ENCODE peak calls at places on chromosomes 1 and 21, in six cellular contexts. H is pancreas, Q is right lobe of liver, V is vagina, O is GM23338, T is MM.1S. M is an unnamed sample. For H3K4me1 and H3K36me3, the result is how much of the 10 kb centered on the place peaks cover.

GRCh38 chr1:91026777-91027176 is 4.9 kb upstream of the ZNF644 start:
- DNase-seq in T (peak), H (no peak), V (no peak), Q (no peak), O (no peak), M (no peak)

GRCh38 chr1:118973032-118973431 is 15.1 kb downstream of the TBX15 start:
- DNase-seq in Q (no peak), O (no peak), V (no peak), T (no peak), H (no peak), M (no peak)

GRCh38 chr21:45012661-45013270 is 61.6 kb upstream of the ADARB1 start:
- DNase-seq in H (no peak), T (no peak), V (no peak), Q (no peak), O (peak), M (peak)

GRCh38 chr1:184069675-184070074 is 18.1 kb downstream of the TSEN15 start:
- DNase-seq in T (no peak), Q (no peak), H (no peak), O (no peak), V (no peak), M (no peak)

GRCh38 chr1:212135166-212135565 is 99.6 kb downstream of the DTL start:
- DNase-seq in Q (no peak), V (no peak), H (no peak), T (no peak), O (no peak), M (no peak)

GRCh38 chr1:109650609-109651008 is 5.3 kb upstream of the GSTM4 start:
- DNase-seq in H (no peak), Q (no peak), T (no peak), O (no peak), V (no peak), M (no peak)

GRCh38 chr1:26297057-26297790 is 9.2 kb downstream of the UBXN11 start:
- DNase-seq in V (no peak), H (no peak), O (no peak), Q (no peak), T (no peak), M (no peak)

GRCh38 chr1:220420700-220421099 is 107.2 kb upstream of the MARK1 start:
- DNase-seq in O (no peak), V (no peak), T (peak), H (no peak), Q (no peak), M (no peak)

GRCh38 chr1:111147948-111148347 is 7.9 kb downstream of the CEPT1 start:
- DNase-seq in H (no peak), T (no peak), O (no peak), V (no peak), Q (no peak), M (no peak)

GRCh38 chr1:111148376-111148881 is 8.4 kb downstream of the CEPT1 start:
- DNase-seq in T (no peak), O (no peak), V (no peak), Q (no peak), H (no peak), M (no peak)

GRCh38 chr1:111142358-111142975 is 2.4 kb downstream of the CEPT1 start:
- DNase-seq in T (no peak), V (no peak), H (no peak), O (peak), Q (no peak), M (no peak)

GRCh38 chr1:111145963-111146768 is 6.1 kb downstream of the CEPT1 start:
- DNase-seq in Q (no peak), T (no peak), O (no peak), H (no peak), V (no peak), M (no peak)

GRCh38 chr1:111145542-111145941 is 5.5 kb downstream of the CEPT1 start:
- DNase-seq in H (no peak), T (no peak), Q (no peak), V (no peak), O (no peak), M (no peak)
- H3K4me1 ChIP-seq in H (under half), T (under half), Q (under half), V (under half), O (under half), M (under half)

GRCh38 chr1:201362906-201363305 is 14.6 kb downstream of the TNNT2 start:
- DNase-seq in V (no peak), H (no peak), T (no peak), O (no peak), Q (peak), M (peak)

GRCh38 chr1:201366696-201367095 is 10.8 kb downstream of the TNNT2 start:
- DNase-seq in O (no peak), Q (no peak), H (no peak), T (no peak), V (no peak), M (no peak)

GRCh38 chr1:201363455-201363854 is 14.0 kb downstream of the TNNT2 start:
- DNase-seq in O (no peak), Q (peak), V (no peak), T (no peak), H (no peak), M (peak)

GRCh38 chr1:201365251-201365650 is 12.2 kb downstream of the TNNT2 start:
- DNase-seq in V (no peak), Q (peak), H (no peak), O (no peak), T (no peak), M (peak)

DNA sequence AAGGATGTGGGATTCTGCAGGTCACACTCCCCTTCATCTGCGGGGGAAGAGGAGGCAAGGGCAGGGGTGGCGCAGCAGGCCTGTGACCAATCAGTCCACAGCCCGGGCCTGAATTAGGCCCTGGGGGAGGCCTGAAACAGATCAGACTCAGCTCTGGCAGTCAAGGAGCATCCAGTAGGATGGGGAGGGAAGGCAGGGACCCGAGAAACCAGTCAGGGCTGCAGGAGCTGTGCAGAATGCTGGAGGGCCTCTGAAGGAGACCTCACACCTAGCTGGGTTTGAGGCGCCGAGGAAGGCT is 12.7 kb downstream of the TNNT2 start:
- DNase-seq in O (no peak), Q (peak), T (no peak), V (no peak), H (no peak), M (peak)
- H3K36me3 ChIP-seq in O (under half), Q (under half), T (under half), V (under half), H (under half), M (under half)

GRCh38 chr1:181135462-181135781 is 46.9 kb downstream of the IER5 start:
- DNase-seq in Q (no peak), T (peak), O (peak), H (no peak), V (no peak), M (no peak)
- H3K4me1 ChIP-seq in Q (under half), T (under half), O (under half), H (under half), V (under half), M (under half)

GRCh38 chr1:223557125-223557465 is 108.4 kb downstream of the CAPN8 start:
- DNase-seq in O (no peak), T (no peak), V (no peak), H (no peak), Q (no peak), M (no peak)
- H3K36me3 ChIP-seq in O (under half), T (under half), V (under half), H (under half), Q (under half), M (under half)

DNA sequence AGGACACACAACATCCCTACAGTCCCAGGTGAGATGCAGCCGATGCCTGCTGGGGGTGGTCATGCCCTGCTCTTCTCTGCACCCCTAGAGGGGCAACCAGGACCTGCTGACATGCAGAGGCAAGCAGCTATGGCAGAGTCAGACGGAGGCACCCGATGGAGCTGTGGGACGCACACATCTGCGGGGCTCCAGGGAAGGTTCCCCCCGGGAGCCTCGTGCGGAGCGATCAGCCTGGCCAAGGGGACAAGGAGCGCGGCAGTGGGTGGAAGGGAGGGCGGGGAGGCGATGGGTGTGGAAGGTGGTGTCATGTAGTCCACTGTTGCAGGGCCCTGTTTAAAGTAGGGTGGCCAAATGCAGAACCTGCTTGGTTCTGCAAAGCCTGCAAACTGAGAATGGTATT is 143.0 kb upstream of the AJAP1 start:
- DNase-seq in Q (no peak), V (no peak), T (no peak), O (no peak), H (no peak), M (no peak)
- H3K4me1 ChIP-seq in Q (under half), V (under half), T (under half), O (under half), H (under half), M (under half)

GRCh38 chr1:103783944-103784377 is 34.3 kb downstream of the AMY1C start:
- DNase-seq in Q (no peak), V (no peak), O (no peak), T (no peak), H (no peak), M (no peak)
- H3K36me3 ChIP-seq in Q (under half), V (under half), O (under half), T (under half), H (under half), M (under half)

GRCh38 chr1:10690484-10690883 is 106.0 kb downstream of the CASZ1 start:
- DNase-seq in T (no peak), O (no peak), V (no peak), Q (no peak), H (no peak), M (no peak)
- H3K4me1 ChIP-seq in T (under half), O (under half), V (half or more), Q (under half), H (under half), M (half or more)

DNA sequence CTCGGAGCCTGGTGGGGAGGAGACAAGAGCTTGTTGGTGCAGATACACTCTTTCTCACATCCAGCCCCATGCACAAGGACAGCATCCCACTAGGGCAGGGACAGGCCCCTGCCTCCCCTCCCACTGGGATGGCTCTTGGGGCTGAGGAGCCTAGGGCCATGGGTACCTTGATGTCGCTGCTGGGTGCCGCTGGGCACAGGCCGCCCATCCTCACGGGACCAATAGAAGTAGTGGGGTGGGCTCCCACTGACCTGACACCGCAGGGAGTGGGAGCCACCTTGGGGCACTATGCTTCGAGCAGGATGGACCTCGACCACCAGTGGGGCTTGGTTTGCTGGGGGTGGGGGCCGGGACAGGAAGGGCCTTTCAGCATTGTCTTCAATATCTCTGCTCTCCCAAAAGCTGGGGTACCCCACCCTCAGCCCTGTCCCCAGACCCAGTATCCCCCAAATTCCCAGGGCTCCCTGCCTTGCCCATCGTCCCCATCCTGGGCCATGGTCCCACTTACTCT is 47.7 kb downstream of the LDLRAD2 start:
- DNase-seq in V (no peak), O (no peak), Q (peak), H (no peak), T (no peak), M (no peak)
- H3K36me3 ChIP-seq in V (half or more), O (under half), Q (under half), H (under half), T (under half), M (half or more)

DNA sequence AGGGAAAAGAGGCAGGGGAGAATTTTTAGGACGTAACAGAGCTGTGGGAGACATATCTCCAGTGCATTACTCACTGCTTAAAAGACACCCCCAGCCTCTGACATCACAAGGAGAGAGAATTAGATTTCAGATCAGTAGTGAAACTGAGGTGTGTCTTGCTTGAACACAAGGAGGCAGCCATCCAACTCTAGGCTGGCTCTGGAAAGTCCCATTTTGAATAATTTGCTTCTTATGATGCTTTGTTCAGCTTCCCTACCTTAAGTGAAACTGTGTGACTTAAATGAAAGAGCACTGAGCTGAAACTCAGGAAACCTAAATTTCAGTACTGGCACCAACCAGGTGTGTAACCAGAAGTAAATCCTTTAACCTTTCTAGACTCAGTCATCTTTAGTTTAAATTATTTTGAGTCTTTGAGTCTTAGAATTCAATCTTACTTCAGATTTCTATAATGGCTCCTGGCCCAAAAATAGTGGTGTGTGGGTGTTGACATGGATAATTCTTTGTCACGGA is 251.6 kb upstream of the SGIP1 start:
- DNase-seq in T (peak), V (no peak), H (no peak), O (no peak), Q (no peak), M (no peak)
- H3K4me1 ChIP-seq in T (half or more), V (under half), H (under half), O (under half), Q (under half), M (under half)